ENCODE peak calls at places on chromosomes 2 and 18, in nine cellular contexts. M is HCT116, A is SK-N-SH, P is breast epithelium, Z is K562, L is endothelial cell of umbilical vein, T is prostate gland, Q is Panc1, C is sigmoid colon. G is an unnamed sample.

GRCh38 chr2:144402282-144402681 is 117.6 kb downstream of the ZEB2 start:
- DNase-seq in M (no peak), A (peak; percentile 8), P (no peak), Z (no peak), L (no peak), T (no peak), Q (no peak), C (no peak), G (no peak)

GRCh38 chr2:3223080-3223923 is 154.3 kb downstream of the EIPR1 start:
- DNase-seq in M (no peak), A (no peak), P (no peak), Z (no peak), L (peak; percentile 23), T (no peak), Q (no peak), C (no peak), G (no peak)

GRCh38 chr18:8324343-8325065 is 284.7 kb upstream of the RAB12 start:
- DNase-seq in M (no peak), A (no peak), P (no peak), Z (no peak), L (no peak), T (peak; percentile 34), Q (no peak), C (no peak), G (no peak)

GRCh38 chr2:204604061-204604460 is 58.8 kb downstream of the PARD3B start:
- DNase-seq in M (no peak), A (no peak), P (no peak), Z (no peak), L (peak; percentile 32), T (no peak), Q (no peak), C (no peak), G (no peak)

GRCh38 chr2:129765326-129766158 is 213.9 kb upstream of the RAB6C start:
- DNase-seq in M (no peak), A (peak; percentile 13), P (no peak), Z (no peak), L (no peak), T (no peak), Q (no peak), C (no peak), G (no peak)

GRCh38 chr2:83686863-83687262 is 772.2 kb downstream of the SUCLG1 start:
- DNase-seq in M (no peak), A (no peak), P (peak; percentile 20), Z (no peak), L (no peak), T (no peak), Q (no peak), C (no peak), G (no peak)

GRCh38 chr2:24220534-24221281 is 45.9 kb downstream of the FAM228A start:
- DNase-seq in M (no peak), A (no peak), P (no peak), Z (no peak), L (no peak), T (no peak), Q (no peak), C (no peak), G (no peak)

GRCh38 chr18:46213295-46213694 is 109.1 kb downstream of the HAUS1 start:
- DNase-seq in M (peak; percentile 21), A (peak; percentile 17), P (no peak), Z (peak; percentile 20), L (peak; percentile 32), T (no peak), Q (no peak), C (no peak), G (no peak)

GRCh38 chr2:206970589-206971375 is 31.5 kb downstream of the CPO start:
- DNase-seq in M (no peak), A (no peak), P (no peak), Z (no peak), L (no peak), T (no peak), Q (no peak), C (no peak), G (no peak)

GRCh38 chr2:206962966-206963365 is 23.6 kb downstream of the CPO start:
- DNase-seq in M (no peak), A (no peak), P (no peak), Z (no peak), L (no peak), T (peak; percentile 49), Q (no peak), C (no peak), G (no peak)

GRCh38 chr2:206969192-206969591 is 29.9 kb downstream of the CPO start:
- DNase-seq in M (no peak), A (no peak), P (no peak), Z (no peak), L (no peak), T (no peak), Q (no peak), C (no peak), G (no peak)

GRCh38 chr2:206971805-206972204 is 32.5 kb downstream of the CPO start:
- DNase-seq in M (no peak), A (no peak), P (no peak), Z (no peak), L (no peak), T (no peak), Q (no peak), C (peak; percentile 64), G (no peak)

DNA sequence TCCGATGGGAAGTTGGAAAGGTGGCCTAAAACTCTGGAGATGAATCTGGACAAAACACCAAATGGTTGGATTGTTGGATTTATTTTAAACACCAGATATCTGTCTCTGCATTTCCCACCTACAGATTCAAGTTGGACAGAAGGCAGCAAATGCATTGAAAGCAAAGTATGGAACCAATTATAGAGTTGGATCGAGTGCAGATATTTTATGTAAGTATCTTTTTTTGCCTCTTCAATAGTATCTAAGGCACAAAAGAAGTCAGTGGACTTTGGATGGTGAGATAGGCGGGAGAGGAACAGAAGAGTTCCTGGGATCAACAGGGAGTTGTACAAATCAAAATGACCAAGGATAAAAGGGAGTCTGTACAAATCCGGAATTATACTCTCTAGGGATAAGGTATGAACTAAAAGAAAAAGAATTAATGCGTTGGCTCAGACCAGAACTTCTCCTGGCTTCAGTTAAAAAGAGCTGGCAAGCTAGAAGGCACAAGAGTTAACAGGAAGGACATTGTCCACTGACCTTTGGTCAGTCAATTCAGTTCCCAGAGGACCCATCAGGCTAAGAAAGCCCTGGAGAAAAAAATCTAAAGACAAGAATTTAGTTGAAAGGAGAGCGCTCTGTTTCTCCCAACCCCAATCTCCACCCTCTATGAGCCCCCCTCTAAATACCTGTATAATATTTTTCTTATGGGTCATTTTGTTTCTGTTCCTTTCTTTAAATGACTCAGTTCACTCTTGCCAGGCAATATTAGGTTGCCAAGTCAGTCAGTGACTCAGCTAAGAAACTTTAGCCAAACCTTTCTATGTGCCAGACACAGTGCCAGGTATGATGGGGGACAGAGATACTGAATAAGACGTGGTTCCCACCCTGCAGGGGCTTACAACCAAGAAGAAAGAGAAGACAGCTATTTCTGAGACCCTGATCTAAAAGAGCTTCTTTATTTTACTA is 29.1 kb downstream of the CPO start:
- DNase-seq in M (no peak), A (no peak), P (no peak), Z (no peak), L (no peak), T (no peak), Q (no peak), C (no peak), G (no peak)
- TF ChIP-seq POLR2AphosphoS5 in M (no peak), A (no peak), P (no peak), Z (no peak), L (no peak), T (no peak), Q (no peak), C (no peak), G (no peak)

DNA sequence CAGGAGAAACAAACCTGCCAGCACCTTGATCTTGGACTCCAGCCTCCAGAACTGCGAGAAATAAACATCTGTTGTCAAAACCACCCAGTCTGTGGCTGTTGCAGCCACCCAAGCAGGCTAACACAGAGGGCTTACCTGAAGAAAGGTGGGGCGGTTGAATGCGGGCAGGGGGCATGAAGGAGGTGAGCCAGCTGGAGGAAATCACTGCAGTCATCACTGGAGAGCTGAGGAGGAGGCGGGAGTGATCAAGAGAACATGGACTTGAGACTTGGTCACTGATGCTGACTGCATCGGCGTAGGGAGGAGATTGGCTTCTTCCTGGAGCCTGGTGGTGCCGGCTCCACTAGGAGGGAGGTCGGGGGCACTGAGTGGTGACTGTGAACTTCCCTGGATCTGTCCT is 14.6 kb upstream of the ARMC9 start:
- DNase-seq in M (no peak), A (no peak), P (no peak), Z (no peak), L (no peak), T (no peak), Q (no peak), C (peak; percentile 33), G (no peak)
- H3K4me1 ChIP-seq in M (peaks cover 40% of the 10 kb centered on the region), A (peaks cover 5% of the 10 kb centered on the region), P (peaks cover 3% of the 10 kb centered on the region), Z (peaks cover 11% of the 10 kb centered on the region), L (peaks cover 48% of the 10 kb centered on the region), T (no peaks in the 10 kb centered on the region), Q (peaks cover 32% of the 10 kb centered on the region), C (no peaks in the 10 kb centered on the region), G (peaks cover 36% of the 10 kb centered on the region)

GRCh38 chr18:58364867-58365533 is 263.9 kb downstream of the ALPK2 start:
- DNase-seq in M (no peak), A (no peak), P (no peak), Z (no peak), L (no peak), T (no peak), Q (no peak), C (no peak), G (no peak)
- TF ChIP-seq CTCF in M (no peak), A (peak; percentile 18), P (no peak), Z (no peak), L (no peak), T (no peak), Q (no peak), C (no peak), G (no peak)

GRCh38 chr18:76823166-76823539 is 796 bp downstream of the ZNF236 start:
- DNase-seq in M (no peak), A (no peak), P (no peak), Z (no peak), L (no peak), T (no peak), Q (no peak), C (no peak), G (peak; percentile 91)

GRCh38 chr18:76823574-76823973 is 1.2 kb downstream of the ZNF236 start:
- DNase-seq in M (no peak), A (peak; percentile 44), P (no peak), Z (peak; percentile 65), L (no peak), T (no peak), Q (no peak), C (peak; percentile 65), G (peak; percentile 87)

GRCh38 chr18:76821356-76821874 is 942 bp upstream of the ZNF236 start:
- DNase-seq in M (no peak), A (no peak), P (no peak), Z (no peak), L (no peak), T (no peak), Q (no peak), C (no peak), G (no peak)

GRCh38 chr18:76822510-76823165 is at the start of gene ZNF236:
- DNase-seq in M (no peak), A (peak; percentile 96), P (peak; percentile 50), Z (peak; percentile 80), L (peak; percentile 44), T (peak; percentile 58), Q (no peak), C (peak; percentile 87), G (peak; percentile 94)

DNA sequence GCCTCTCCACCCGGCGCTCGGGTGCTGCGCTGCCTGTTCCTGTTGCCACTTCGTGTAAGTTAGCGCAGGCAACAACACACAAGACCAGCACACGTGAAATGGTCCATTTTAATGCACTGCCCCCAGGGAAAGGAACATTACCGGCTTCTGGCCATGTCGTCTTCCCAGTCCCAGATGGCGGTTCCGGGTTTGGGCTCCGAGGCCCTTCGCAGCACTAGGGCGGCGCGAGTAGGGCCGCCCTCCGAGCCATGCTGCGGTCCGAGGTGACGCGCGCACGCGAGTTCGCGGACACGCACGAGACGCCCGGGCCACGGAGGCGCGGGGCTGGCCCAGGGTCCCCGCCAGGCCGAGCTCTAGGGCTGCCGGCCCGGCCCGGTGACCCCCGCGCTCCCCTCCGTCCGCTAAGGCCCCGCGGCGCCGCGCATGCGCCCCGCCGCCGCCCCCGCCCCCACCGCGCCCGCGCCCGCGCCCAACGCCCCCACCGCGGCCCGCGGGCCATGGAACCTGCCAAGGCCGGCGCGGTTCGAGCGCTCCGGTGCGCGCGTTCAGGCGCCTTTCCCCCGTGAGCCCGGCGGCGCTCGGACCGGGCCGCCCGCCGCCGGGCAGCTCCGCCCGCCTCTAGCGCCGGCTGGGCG is 365 bp upstream of the ZNF236 start:
- DNase-seq in M (no peak), A (peak; percentile 95), P (peak; percentile 43), Z (peak; percentile 85), L (peak; percentile 69), T (peak; percentile 37), Q (no peak), C (peak; percentile 83), G (peak; percentile 94)
- TF ChIP-seq POLR2AphosphoS5 in M (peak; percentile 29), A (no peak), P (peak; percentile 40), Z (no peak), L (no peak), T (peak; percentile 9), Q (peak; percentile 84), C (peak; percentile 60), G (peak; percentile 84)

G was measured in spleen.